ENCODE peak calls at places on chromosomes 16 and 17, in six cellular contexts. Y, T, X, E, A and F are unnamed samples.

GRCh38 chr17:68452724-68453290 is 4.5 kb downstream of the WIPI1 start:
- DNase-seq in Y (no peak), A (no peak), X (no peak), E (no peak), T (no peak), F (no peak)

GRCh38 chr17:57419940-57420522 is 163.7 kb downstream of the MSI2 start:
- DNase-seq in X (no peak), A (no peak), Y (no peak), E (no peak), T (no peak), F (no peak)

GRCh38 chr16:27408012-27408601 is 6.1 kb downstream of the IL21R start:
- DNase-seq in X (no peak), Y (no peak), A (no peak), T (no peak), E (peak; percentile 76), F (no peak)

GRCh38 chr17:7404737-7405412 is 978 bp upstream of the TMEM256 start:
- DNase-seq in E (no peak), A (peak; percentile 69), X (no peak), T (peak; percentile 73), Y (peak; percentile 72), F (peak; percentile 57)

GRCh38 chr17:50947844-50948514 is 81.8 kb upstream of the TOB1 start:
- DNase-seq in T (peak; percentile 73), X (no peak), Y (peak; percentile 89), E (no peak), A (no peak), F (peak; percentile 64)

GRCh38 chr17:32261937-32262510 is 3.6 kb upstream of the RHBDL3 start:
- DNase-seq in E (no peak), Y (no peak), X (no peak), T (no peak), A (no peak), F (no peak)

GRCh38 chr17:73877962-73878361 is 233.7 kb upstream of the SDK2 start:
- DNase-seq in A (no peak), T (no peak), Y (no peak), E (no peak), X (no peak), F (no peak)

GRCh38 chr16:24671455-24671954 is 57.9 kb upstream of the TNRC6A start:
- DNase-seq in A (no peak), E (no peak), Y (no peak), T (no peak), X (no peak), F (no peak)

GRCh38 chr17:1773755-1774181 is 11.9 kb downstream of the SERPINF1 start:
- DNase-seq in T (no peak), A (no peak), X (no peak), E (no peak), Y (no peak), F (peak; percentile 88)

GRCh38 chr16:67165121-67166034 is 833 bp downstream of the HSF4 start:
- DNase-seq in X (no peak), A (no peak), Y (no peak), E (no peak), T (no peak), F (no peak)

GRCh38 chr16:31354394-31355291 is at the start of gene ITGAX:
- DNase-seq in A (peak; percentile 45), T (no peak), E (peak; percentile 70), X (peak; percentile 15), Y (peak; percentile 71), F (peak; percentile 62)

GRCh38 chr17:83056583-83057396 is 22.6 kb upstream of the METRNL start:
- DNase-seq in T (no peak), X (no peak), E (no peak), Y (peak; percentile 14), A (peak; percentile 28), F (no peak)

GRCh38 chr16:84312783-84313382 is 18.2 kb downstream of the WFDC1 start:
- DNase-seq in Y (no peak), E (no peak), X (no peak), T (no peak), A (peak; percentile 90), F (peak; percentile 55)

GRCh38 chr16:1432388-1433262 is 1.7 kb downstream of the PERCC1 start:
- DNase-seq in E (no peak), T (no peak), X (no peak), A (no peak), Y (no peak), F (no peak)

GRCh38 chr17:69350911-69351310 is 24.0 kb upstream of the ABCA5 start:
- DNase-seq in T (no peak), X (no peak), Y (no peak), E (no peak), A (no peak), F (no peak)

GRCh38 chr16:35506018-35506897 is 2046.8 kb downstream of the TP53TG3F start:
- DNase-seq in E (no peak), X (no peak), T (no peak), A (no peak), Y (no peak), F (peak; percentile 87)
- H3K9me3 ChIP-seq in E (no peaks in the 10 kb centered on the region), X (no peaks in the 10 kb centered on the region), T (no peaks in the 10 kb centered on the region), A (peaks cover 87% of the 10 kb centered on the region), Y (no peaks in the 10 kb centered on the region), F (no peaks in the 10 kb centered on the region)

DNA sequence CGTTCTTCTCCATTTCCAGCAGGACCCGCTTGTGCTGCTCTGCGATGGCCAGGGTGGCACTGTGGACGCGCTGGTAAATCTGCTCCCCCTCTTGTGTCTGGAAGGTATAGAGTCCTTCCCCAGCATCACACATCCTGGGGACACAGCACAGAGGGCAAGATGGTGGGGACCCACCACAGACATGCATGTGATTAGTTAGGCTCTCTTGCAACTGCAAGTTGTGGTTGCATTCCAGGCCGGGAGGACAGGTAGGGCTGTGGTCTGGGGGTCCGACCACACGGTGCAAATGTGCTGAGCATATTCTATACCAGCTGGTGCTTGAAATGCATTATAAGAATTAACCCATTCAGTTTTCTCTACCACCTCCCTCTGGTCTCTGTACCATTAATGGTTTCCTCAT is 11.4 kb downstream of the POLR2C start:
- DNase-seq in Y (no peak), X (no peak), E (no peak), T (no peak), A (no peak), F (no peak)
- H3K4me1 ChIP-seq in Y (no peaks in the 10 kb centered on the region), X (peaks cover 17% of the 10 kb centered on the region), E (peaks cover 12% of the 10 kb centered on the region), T (peaks cover 25% of the 10 kb centered on the region), A (peaks cover 17% of the 10 kb centered on the region), F (peaks cover 16% of the 10 kb centered on the region)

GRCh38 chr17:40718904-40719303 is 15.4 kb upstream of the KRT24 start:
- DNase-seq in Y (no peak), X (no peak), A (no peak), E (no peak), T (no peak), F (no peak)

GRCh38 chr17:40724656-40725055 is 21.1 kb upstream of the KRT24 start:
- DNase-seq in Y (no peak), T (no peak), X (no peak), E (no peak), A (no peak), F (no peak)

GRCh38 chr17:40717776-40718175 is 14.2 kb upstream of the KRT24 start:
- DNase-seq in X (no peak), E (no peak), A (no peak), Y (no peak), T (no peak), F (no peak)

GRCh38 chr17:40722146-40722720 is 18.7 kb upstream of the KRT24 start:
- DNase-seq in X (no peak), Y (no peak), A (no peak), T (no peak), E (no peak), F (no peak)

DNA sequence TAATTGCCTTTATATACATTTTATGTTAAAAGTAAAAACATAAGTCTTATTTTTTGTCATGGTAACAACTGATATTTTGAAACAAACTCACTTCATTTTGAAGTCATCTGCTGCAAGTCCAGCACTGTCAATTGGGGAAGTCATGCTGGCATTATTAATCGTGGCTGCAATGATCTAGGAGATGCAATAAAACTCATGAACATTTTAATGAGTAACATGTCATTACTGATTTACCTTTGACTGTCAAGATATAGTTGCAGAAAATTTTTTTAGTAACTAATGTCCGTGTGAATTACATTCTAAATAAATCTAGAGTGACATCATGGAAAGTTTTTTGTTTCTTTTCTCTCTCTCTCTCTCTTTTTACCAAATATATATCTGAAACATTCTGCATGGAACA is 17.4 kb upstream of the KRT24 start:
- DNase-seq in E (no peak), X (no peak), Y (no peak), T (no peak), A (no peak), F (no peak)
- H3K27me3 ChIP-seq in E (no peaks in the 10 kb centered on the region), X (no peaks in the 10 kb centered on the region), Y (no peaks in the 10 kb centered on the region), T (peaks cover 9% of the 10 kb centered on the region), A (no peaks in the 10 kb centered on the region), F (no peaks in the 10 kb centered on the region)

GRCh38 chr16:46782320-46782719 is 34.2 kb upstream of the MYLK3 start:
- DNase-seq in X (no peak), T (no peak), Y (no peak), A (no peak), E (no peak), F (no peak)
- H3K9me3 ChIP-seq in X (no peaks in the 10 kb centered on the region), T (peaks cover 4% of the 10 kb centered on the region), Y (no peaks in the 10 kb centered on the region), A (no peaks in the 10 kb centered on the region), E (peaks cover 19% of the 10 kb centered on the region), F (no peaks in the 10 kb centered on the region)